ENCODE peak calls at places on chromosomes 13 and 19, in five cellular contexts. N is neural progenitor cell, U is HT1080, G is SHP77 treated with DMSO at 0.1 percent for 48 hours, W is mucosa of descending colon. K is an unnamed sample.

GRCh38 chr13:28624707-28625432 is 34.1 kb upstream of the POMP start:
- DNase-seq in N (no peak), G (no peak), U (no peak), W (no peak), K (no peak)

GRCh38 chr19:44876930-44877530 is 14.0 kb upstream of the TOMM40 start:
- DNase-seq in W (no peak), N (no peak), U (peak), G (no peak), K (no peak)

GRCh38 chr13:78133511-78133910 is 214.9 kb upstream of the EDNRB start:
- DNase-seq in W (no peak), G (no peak), N (no peak), U (no peak), K (no peak)

GRCh38 chr13:47499358-47500150 is 501.5 kb downstream of the SUCLA2 start:
- DNase-seq in U (peak), G (no peak), W (no peak), N (no peak), K (no peak)

GRCh38 chr13:34019870-34020269 is 201.9 kb downstream of the RFC3 start:
- DNase-seq in G (no peak), N (no peak), U (no peak), W (no peak), K (peak)

GRCh38 chr19:3115916-3116602 is 19.8 kb upstream of the GNA15 start:
- DNase-seq in G (no peak), W (no peak), N (no peak), U (no peak), K (no peak)

GRCh38 chr19:49481020-49481683 is 6.3 kb upstream of the RPL13A start:
- DNase-seq in G (no peak), W (no peak), N (no peak), U (no peak), K (no peak)

GRCh38 chr13:113967729-113968462 is 6.0 kb downstream of the C13orf46 start:
- DNase-seq in W (peak), G (no peak), U (no peak), N (no peak), K (no peak)

GRCh38 chr19:49976496-49976895 is 15.5 kb upstream of the SIGLEC11 start:
- DNase-seq in N (no peak), G (no peak), U (no peak), W (peak), K (no peak)

GRCh38 chr13:32501058-32501457 is 37.5 kb downstream of the N4BP2L2 start:
- DNase-seq in W (no peak), N (no peak), U (no peak), G (no peak), K (no peak)

GRCh38 chr19:4302238-4302630 is at the start of gene TMIGD2:
- DNase-seq in W (no peak), G (no peak), U (no peak), N (no peak), K (no peak)

GRCh38 chr13:99654076-99654475 is 152.8 kb downstream of the TM9SF2 start:
- DNase-seq in N (no peak), G (no peak), W (no peak), U (no peak), K (no peak)

GRCh38 chr19:6527893-6528543 is 2.8 kb upstream of the TNFSF9 start:
- DNase-seq in U (no peak), G (no peak), W (no peak), N (no peak), K (no peak)

GRCh38 chr19:1421218-1421957 is 14.0 kb downstream of the DAZAP1 start:
- DNase-seq in W (no peak), N (no peak), G (no peak), U (no peak), K (no peak)

GRCh38 chr13:101706651-101707050 is 254.2 kb downstream of the ITGBL1 start:
- DNase-seq in G (peak), U (peak), N (no peak), W (no peak), K (peak)

GRCh38 chr13:40496035-40496810 is 170.2 kb downstream of the FOXO1 start:
- DNase-seq in U (no peak), G (no peak), W (no peak), N (no peak), K (no peak)

GRCh38 chr13:106471957-106472543 is 63.4 kb downstream of the EFNB2 start:
- DNase-seq in W (peak), G (no peak), N (peak), U (peak), K (peak)

GRCh38 chr19:31882709-31883108 is 462.7 kb upstream of the ZNF507 start:
- DNase-seq in U (no peak), N (no peak), G (no peak), W (no peak), K (no peak)

GRCh38 chr19:41845001-41845050 is at the start of gene DMRTC2:
- DNase-seq in U (no peak), N (no peak), G (no peak), W (no peak), K (no peak)

GRCh38 chr19:17112700-17113099 is 37.1 kb downstream of the MYO9B start:
- DNase-seq in W (no peak), N (no peak), U (no peak), G (no peak), K (no peak)

GRCh38 chr13:34164585-34164984 is 346.6 kb downstream of the RFC3 start:
- DNase-seq in G (no peak), W (no peak), U (no peak), N (peak), K (no peak)

GRCh38 chr19:35780717-35781116 is 5.4 kb downstream of the ARHGAP33 start:
- DNase-seq in U (no peak), N (no peak), W (no peak), G (no peak), K (no peak)

GRCh38 chr13:43074824-43075510 is 51.6 kb downstream of the DNAJC15 start:
- DNase-seq in N (no peak), U (no peak), G (no peak), W (no peak), K (no peak)

GRCh38 chr13:42492372-42492920 is 81.5 kb upstream of the TNFSF11 start:
- DNase-seq in U (no peak), G (no peak), W (no peak), N (no peak), K (no peak)

GRCh38 chr13:35684432-35684831 is 207.9 kb upstream of the MAB21L1 start:
- DNase-seq in G (no peak), N (no peak), U (no peak), W (no peak), K (no peak)

GRCh38 chr19:39845621-39846175 is 481 bp downstream of the FBL start:
- DNase-seq in N (peak), W (peak), G (peak), U (peak), K (no peak)